ENCODE peak calls at places on chromosome 1, in five cellular contexts. D is GM23248, S is heart left ventricle, E is Panc1, L is foreskin keratinocyte. I is an unnamed sample. For H3K4me1, the result is how much of the 10 kb centered on the place peaks cover.

GRCh38 chr1:8182034-8182761 is 135.7 kb upstream of the SLC45A1 start:
- DNase-seq in S (no peak), D (peak), E (peak), L (peak), I (no peak)

GRCh38 chr1:32972814-32973428 is 8.3 kb upstream of the RNF19B start:
- DNase-seq in D (peak), S (peak), L (no peak), E (no peak), I (peak)

GRCh38 chr1:33599516-33600115 is 127.2 kb downstream of the ZSCAN20 start:
- DNase-seq in L (no peak), D (no peak), S (no peak), E (no peak), I (peak)

GRCh38 chr1:59972216-59972924 is 45.8 kb upstream of the CYP2J2 start:
- DNase-seq in E (no peak), D (peak), S (no peak), L (no peak), I (no peak)

GRCh38 chr1:163035791-163036249 is 33.3 kb upstream of the RGS4 start:
- DNase-seq in S (no peak), E (no peak), L (peak), D (peak), I (no peak)

GRCh38 chr1:17196496-17197180 is 8.3 kb upstream of the PADI1 start:
- DNase-seq in D (no peak), E (no peak), L (no peak), S (no peak), I (no peak)

GRCh38 chr1:172745014-172745413 is 86.1 kb downstream of the FASLG start:
- DNase-seq in L (peak), S (no peak), D (peak), E (peak), I (no peak)

GRCh38 chr1:52574594-52574993 is 21.7 kb upstream of the TUT4 start:
- DNase-seq in E (no peak), L (peak), D (peak), S (no peak), I (no peak)

GRCh38 chr1:205330161-205330560 is 8.6 kb upstream of the NUAK2 start:
- DNase-seq in E (no peak), D (no peak), L (no peak), S (no peak), I (no peak)

GRCh38 chr1:101291562-101292035 is 54.8 kb downstream of the S1PR1 start:
- DNase-seq in S (no peak), E (no peak), L (peak), D (peak), I (no peak)

GRCh38 chr1:94283462-94283861 is 46.1 kb upstream of the ARHGAP29 start:
- DNase-seq in L (no peak), D (no peak), S (no peak), E (no peak), I (no peak)

GRCh38 chr1:58812468-58812867 is 28.6 kb upstream of the JUN start:
- DNase-seq in D (no peak), E (no peak), S (no peak), L (no peak), I (no peak)

GRCh38 chr1:217393901-217394300 is 237.0 kb downstream of the GPATCH2 start:
- DNase-seq in S (no peak), D (no peak), L (no peak), E (no peak), I (no peak)

GRCh38 chr1:50976890-50977574 is 7.0 kb downstream of the CDKN2C start:
- DNase-seq in D (peak), S (no peak), L (no peak), E (no peak), I (no peak)

GRCh38 chr1:176466514-176466913 is 3.5 kb downstream of the PAPPA2 start:
- DNase-seq in L (peak), S (no peak), E (peak), D (peak), I (no peak)

GRCh38 chr1:10942542-10942912 is 69.9 kb upstream of the TARDBP start:
- DNase-seq in S (peak), L (no peak), E (no peak), D (no peak), I (no peak)

GRCh38 chr1:42927274-42927841 is 31.3 kb downstream of the SLC2A1 start:
- DNase-seq in S (no peak), L (no peak), D (no peak), E (no peak), I (no peak)

GRCh38 chr1:175016073-175016722 is 7.0 kb downstream of the MRPS14 start:
- DNase-seq in E (no peak), L (no peak), S (no peak), D (peak), I (no peak)

GRCh38 chr1:162861101-162861500 is at the start of gene CCDC190:
- DNase-seq in D (peak), E (no peak), S (no peak), L (no peak), I (no peak)

GRCh38 chr1:230772457-230773395 is 25.5 kb downstream of the CAPN9 start:
- DNase-seq in S (peak), L (no peak), E (no peak), D (peak), I (peak)

GRCh38 chr1:230509281-230509977 is 83.3 kb upstream of the PGBD5 start:
- DNase-seq in D (peak), S (no peak), E (no peak), L (peak), I (no peak)

GRCh38 chr1:46520063-46520911 is 30.7 kb downstream of the DMBX1 start:
- DNase-seq in L (no peak), D (peak), E (no peak), S (peak), I (no peak)

GRCh38 chr1:110508038-110508437 is 10.9 kb downstream of the KCNA10 start:
- DNase-seq in S (peak), L (no peak), E (no peak), D (peak), I (no peak)

DNA sequence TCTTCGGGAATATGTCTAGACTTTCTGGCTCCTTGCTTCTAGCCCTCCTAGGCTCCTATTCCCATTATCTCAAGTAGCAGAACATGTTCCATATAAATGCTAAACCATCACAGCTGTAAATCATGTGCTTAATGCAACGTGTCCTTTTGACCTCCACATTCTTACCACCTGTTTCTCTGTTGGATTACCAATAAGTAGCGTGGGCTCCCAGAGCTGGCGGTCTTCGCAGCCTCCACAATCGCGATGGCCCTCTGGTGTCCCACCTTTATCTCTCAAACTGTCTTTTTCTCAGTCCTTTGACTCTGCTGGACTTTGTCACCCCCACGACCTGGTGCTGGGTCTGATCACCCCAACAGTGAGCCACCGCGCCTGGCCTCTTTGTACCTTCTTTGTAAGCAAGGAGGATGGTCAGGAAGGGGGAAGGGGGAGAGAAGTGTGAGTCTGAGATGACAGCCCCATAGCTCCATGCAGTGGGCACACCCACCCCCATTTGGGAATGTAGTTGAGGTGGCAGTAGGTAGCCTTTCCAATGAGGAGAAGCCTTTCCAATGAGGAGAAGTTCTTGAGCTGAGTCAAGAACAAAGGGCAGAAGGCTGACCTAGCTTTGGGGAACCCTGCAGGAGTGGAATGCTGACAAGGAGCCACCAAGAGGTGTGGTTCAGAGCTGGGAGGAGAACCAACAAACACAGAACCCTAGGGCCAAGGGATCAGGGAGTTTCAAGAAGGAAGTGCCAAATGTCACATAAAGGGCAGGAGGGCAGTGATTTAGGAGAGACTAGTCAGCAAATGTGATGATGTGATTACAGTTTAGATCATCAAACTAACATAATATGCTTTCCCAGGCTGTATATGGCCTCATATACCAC is 14.2 kb downstream of the TRAF5 start:
- DNase-seq in L (no peak), D (no peak), E (no peak), S (no peak), I (no peak)
- H3K4me1 ChIP-seq in L (under half), D (under half), E (under half), S (under half), I (under half)

DNA sequence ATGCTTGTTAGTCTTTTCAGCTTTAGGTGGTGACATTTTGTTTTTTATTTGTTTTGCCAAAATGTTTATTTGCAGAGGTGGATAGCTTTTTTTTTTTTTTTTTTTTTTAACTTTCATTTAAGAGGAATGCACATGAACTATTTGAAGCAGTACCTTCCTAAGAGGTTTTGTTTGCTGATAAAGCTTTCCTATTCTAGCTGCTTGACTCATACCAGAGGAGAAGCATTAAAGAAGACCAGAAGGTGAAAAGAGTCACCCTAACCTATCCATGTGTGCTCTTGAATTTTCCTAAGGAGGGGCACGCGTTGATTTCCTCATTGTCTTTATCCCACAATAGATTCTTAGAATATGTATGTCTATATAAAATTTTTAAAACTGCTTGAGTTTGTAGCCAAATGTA is 57.7 kb downstream of the PRDM2 start:
- DNase-seq in D (no peak), L (no peak), E (no peak), S (no peak), I (no peak)
- H3K4me1 ChIP-seq in D (under half), L (under half), E (under half), S (under half), I (under half)

GRCh38 chr1:5962265-5963105 is 29.7 kb downstream of the NPHP4 start:
- DNase-seq in E (no peak), L (no peak), S (peak), D (no peak), I (no peak)
- H3K4me1 ChIP-seq in E (under half), L (under half), S (under half), D (under half), I (under half)

GRCh38 chr1:2204384-2205190 is 10.0 kb upstream of the FAAP20 start:
- DNase-seq in L (no peak), E (no peak), D (peak), S (peak), I (peak)
- H3K4me1 ChIP-seq in L (under half), E (under half), D (under half), S (under half), I (under half)

GRCh38 chr1:225765982-225766674 is 11.5 kb upstream of the SRP9 start:
- DNase-seq in D (no peak), S (no peak), E (no peak), L (no peak), I (no peak)
- H3K4me1 ChIP-seq in D (half or more), S (under half), E (under half), L (under half), I (under half)

GRCh38 chr1:22508329-22508728 is 55.0 kb upstream of the EPHA8 start:
- DNase-seq in E (no peak), D (no peak), S (no peak), L (no peak), I (peak)
- H3K4me1 ChIP-seq in E (under half), D (under half), S (under half), L (under half), I (under half)

DNA sequence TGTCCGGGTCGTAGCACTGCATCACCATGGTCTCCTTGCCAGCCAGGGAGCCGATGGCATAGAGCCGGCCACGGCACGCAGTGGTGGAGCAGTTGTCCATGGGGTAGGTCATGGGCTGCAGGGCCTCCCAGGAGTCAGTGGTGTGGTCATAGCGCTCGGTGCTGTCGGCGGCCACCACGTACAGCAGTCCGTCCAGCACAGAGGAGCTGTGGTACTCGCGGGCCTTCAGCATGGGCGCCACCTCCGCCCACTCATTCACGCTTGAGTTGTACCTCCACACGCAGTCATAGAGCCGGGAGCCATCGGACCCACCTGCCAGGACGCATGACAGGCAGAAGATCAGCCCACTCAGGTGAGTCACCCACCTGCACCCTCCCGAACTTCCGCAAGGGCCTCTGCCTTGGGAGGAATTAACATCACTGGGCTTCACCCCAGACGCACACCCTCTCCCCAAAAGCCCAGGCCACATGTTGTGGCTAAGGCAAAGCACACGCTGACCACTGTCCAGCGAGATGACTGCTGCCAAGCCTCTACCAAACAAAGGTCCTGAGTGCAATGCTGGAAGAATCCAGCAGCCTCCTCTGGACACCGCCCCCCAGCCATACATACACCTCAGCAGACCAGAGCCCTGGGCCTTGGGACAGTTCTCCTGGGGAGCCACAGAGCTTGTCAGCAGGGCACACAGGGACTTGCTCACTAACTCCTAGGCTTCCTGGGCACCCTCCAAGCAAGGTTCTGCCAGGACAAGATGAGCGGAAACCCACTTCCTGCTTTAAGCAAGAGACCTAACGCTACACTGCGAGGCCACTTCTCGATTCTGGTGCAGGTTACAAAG is 3.3 kb downstream of the KLHL21 start:
- DNase-seq in S (no peak), L (no peak), E (no peak), D (peak), I (no peak)
- H3K4me1 ChIP-seq in S (under half), L (under half), E (under half), D (under half), I (under half)

GRCh38 chr1:39416609-39417008 is 74.8 kb upstream of the BMP8A start:
- DNase-seq in D (no peak), E (no peak), S (no peak), L (no peak), I (no peak)
- H3K4me1 ChIP-seq in D (half or more), E (under half), S (under half), L (under half), I (under half)

GRCh38 chr1:28509705-28510349 is 4.0 kb downstream of the RCC1 start:
- DNase-seq in L (no peak), E (no peak), D (peak), S (no peak), I (peak)
- H3K4me1 ChIP-seq in L (under half), E (under half), D (under half), S (under half), I (under half)

DNA sequence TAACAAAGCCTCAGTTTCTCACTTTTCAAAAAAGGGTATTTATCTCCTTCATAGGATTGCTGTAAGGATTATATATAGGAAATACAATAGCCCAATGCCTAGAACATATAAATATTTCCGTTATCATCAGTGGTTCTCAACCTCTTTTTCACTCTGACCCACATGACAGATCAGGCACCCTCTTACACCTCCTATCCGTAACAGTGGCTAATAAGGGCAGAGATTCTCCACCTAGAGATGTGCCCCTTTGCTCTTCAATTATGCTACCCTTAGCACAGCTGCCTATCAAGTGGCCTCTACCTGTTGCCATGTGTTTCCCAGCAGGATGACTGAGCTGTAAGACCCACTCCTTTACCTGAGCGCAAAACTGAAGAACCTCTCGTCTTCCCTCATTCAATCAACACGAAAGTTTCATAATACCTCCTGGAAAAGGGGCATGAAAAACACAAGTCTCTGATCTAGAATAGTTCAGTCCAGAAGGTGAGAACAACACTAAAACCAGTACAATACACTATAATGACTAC is 10.5 kb downstream of the PUM1 start:
- DNase-seq in L (no peak), S (no peak), D (no peak), E (no peak), I (no peak)
- H3K4me1 ChIP-seq in L (under half), S (under half), D (under half), E (under half), I (under half)

I was measured in pancreas.